ENCODE peak calls at places on chromosomes 7 and 10, in four cellular contexts. A is HCEC 1CT, P is cerebellum, V is testis. H is an unnamed sample.

GRCh38 chr10:45580781-45581496 is 91.6 kb downstream of the ZFAND4 start:
- DNase-seq in P (no peak), V (no peak), A (no peak), H (no peak)

GRCh38 chr10:12707461-12708185 is 293.9 kb downstream of the CCDC3 start:
- DNase-seq in V (peak; percentile 52), P (peak; percentile 38), A (peak; percentile 97), H (no peak)

GRCh38 chr10:104767745-104768144 is 126.7 kb downstream of the SORCS3 start:
- DNase-seq in A (no peak), V (no peak), P (no peak), H (no peak)

GRCh38 chr10:96587255-96588059 is 645 bp upstream of the TM9SF3 start:
- DNase-seq in A (peak; percentile 87), P (peak; percentile 18), V (peak; percentile 61), H (peak; percentile 46)

GRCh38 chr10:48541144-48541795 is 63.6 kb downstream of the ARHGAP22 start:
- DNase-seq in P (no peak), A (no peak), V (no peak), H (no peak)

GRCh38 chr7:134355925-134356324 is 39.2 kb upstream of the SLC35B4 start:
- DNase-seq in A (no peak), P (peak; percentile 38), V (peak; percentile 35), H (peak; percentile 18)

GRCh38 chr7:7687800-7688199 is 30.6 kb downstream of the RPA3 start:
- DNase-seq in V (no peak), P (no peak), A (no peak), H (no peak)

GRCh38 chr10:13787015-13787421 is 200.3 kb downstream of the PRPF18 start:
- DNase-seq in V (no peak), P (no peak), A (no peak), H (peak; percentile 66)

GRCh38 chr10:12735843-12736462 is 265.6 kb downstream of the CCDC3 start:
- DNase-seq in P (peak; percentile 79), A (no peak), V (no peak), H (no peak)

GRCh38 chr10:115963848-115964247 is 309.2 kb downstream of the GFRA1 start:
- DNase-seq in V (no peak), P (no peak), A (no peak), H (no peak)

GRCh38 chr10:25076501-25077197 is 60.2 kb downstream of the THNSL1 start:
- DNase-seq in P (no peak), A (no peak), V (no peak), H (no peak)

H was measured in foreskin melanocyte.